ENCODE peak calls at places on chromosomes 2 and 18, in five cellular contexts. One of them, this sample, is unnamed.

GRCh38 chr2:241064008-241064801 is 37.9 kb downstream of the MTERF4 start:
- DNase-seq in fibroblast of lung: no peak
- DNase-seq in HepG2: no peak
- DNase-seq in endothelial cell of umbilical vein: peak
- DNase-seq in GM23248: no peak
- DNase-seq in this sample: peak

GRCh38 chr2:26540977-26541376 is 63.1 kb upstream of the OTOF start:
- DNase-seq in fibroblast of lung: no peak
- DNase-seq in HepG2: no peak
- DNase-seq in endothelial cell of umbilical vein: no peak
- DNase-seq in GM23248: no peak
- DNase-seq in this sample: no peak

GRCh38 chr2:132623096-132623839 is 46.7 kb downstream of the LYPD1 start:
- DNase-seq in fibroblast of lung: peak
- DNase-seq in HepG2: no peak
- DNase-seq in endothelial cell of umbilical vein: peak
- DNase-seq in GM23248: peak
- DNase-seq in this sample: peak

GRCh38 chr2:9380702-9381628 is 42.4 kb downstream of the ITGB1BP1 start:
- DNase-seq in fibroblast of lung: peak
- DNase-seq in HepG2: peak
- DNase-seq in endothelial cell of umbilical vein: peak
- DNase-seq in GM23248: peak
- DNase-seq in this sample: peak

GRCh38 chr2:7672027-7672684 is 754.9 kb downstream of the RNF144A start:
- DNase-seq in fibroblast of lung: peak
- DNase-seq in HepG2: peak
- DNase-seq in endothelial cell of umbilical vein: no peak
- DNase-seq in GM23248: peak
- DNase-seq in this sample: peak

GRCh38 chr2:220785181-220785580 is 786.9 kb downstream of the EPHA4 start:
- DNase-seq in fibroblast of lung: no peak
- DNase-seq in HepG2: no peak
- DNase-seq in endothelial cell of umbilical vein: no peak
- DNase-seq in GM23248: no peak
- DNase-seq in this sample: peak

GRCh38 chr18:74906189-74906588 is 302.8 kb downstream of the PTGR3 start:
- DNase-seq in fibroblast of lung: peak
- DNase-seq in HepG2: no peak
- DNase-seq in endothelial cell of umbilical vein: no peak
- DNase-seq in GM23248: no peak
- DNase-seq in this sample: peak

GRCh38 chr2:42693013-42693575 is 70.8 kb downstream of the OXER1 start:
- DNase-seq in fibroblast of lung: no peak
- DNase-seq in HepG2: no peak
- DNase-seq in endothelial cell of umbilical vein: no peak
- DNase-seq in GM23248: peak
- DNase-seq in this sample: no peak

GRCh38 chr18:3758531-3758930 is 308.6 kb downstream of the TGIF1 start:
- DNase-seq in fibroblast of lung: peak
- DNase-seq in HepG2: no peak
- DNase-seq in endothelial cell of umbilical vein: peak
- DNase-seq in GM23248: peak
- DNase-seq in this sample: peak

GRCh38 chr2:134290363-134290762 is 36.5 kb downstream of the MGAT5 start:
- DNase-seq in fibroblast of lung: no peak
- DNase-seq in HepG2: no peak
- DNase-seq in endothelial cell of umbilical vein: no peak
- DNase-seq in GM23248: no peak
- DNase-seq in this sample: no peak

GRCh38 chr2:61949458-61950107 is 44.1 kb downstream of the COMMD1 start:
- DNase-seq in fibroblast of lung: no peak
- DNase-seq in HepG2: no peak
- DNase-seq in endothelial cell of umbilical vein: no peak
- DNase-seq in GM23248: no peak
- DNase-seq in this sample: no peak

GRCh38 chr2:68234405-68234804 is 17.9 kb downstream of the PPP3R1 start:
- DNase-seq in fibroblast of lung: no peak
- DNase-seq in HepG2: no peak
- DNase-seq in endothelial cell of umbilical vein: no peak
- DNase-seq in GM23248: no peak
- DNase-seq in this sample: no peak

GRCh38 chr18:13446024-13446423 is 227.5 kb downstream of the LDLRAD4 start:
- DNase-seq in fibroblast of lung: no peak
- DNase-seq in HepG2: no peak
- DNase-seq in endothelial cell of umbilical vein: no peak
- DNase-seq in GM23248: no peak
- DNase-seq in this sample: no peak

GRCh38 chr2:222594679-222595078 is 61.2 kb downstream of the FARSB start:
- DNase-seq in fibroblast of lung: peak
- DNase-seq in HepG2: peak
- DNase-seq in endothelial cell of umbilical vein: peak
- DNase-seq in GM23248: peak
- DNase-seq in this sample: peak

GRCh38 chr2:1170241-1170640 is 219.6 kb downstream of the SNTG2 start:
- DNase-seq in fibroblast of lung: no peak
- DNase-seq in HepG2: no peak
- DNase-seq in endothelial cell of umbilical vein: no peak
- DNase-seq in GM23248: no peak
- DNase-seq in this sample: no peak

GRCh38 chr2:55111570-55112228 is 61.4 kb upstream of the RTN4 start:
- DNase-seq in fibroblast of lung: peak
- DNase-seq in HepG2: peak
- DNase-seq in endothelial cell of umbilical vein: peak
- DNase-seq in GM23248: peak
- DNase-seq in this sample: peak

GRCh38 chr2:20371656-20372055 is 21.0 kb upstream of the PUM2 start:
- DNase-seq in fibroblast of lung: no peak
- DNase-seq in HepG2: no peak
- DNase-seq in endothelial cell of umbilical vein: no peak
- DNase-seq in GM23248: no peak
- DNase-seq in this sample: no peak

GRCh38 chr2:64727843-64728463 is 74.2 kb upstream of the SERTAD2 start:
- DNase-seq in fibroblast of lung: no peak
- DNase-seq in HepG2: no peak
- DNase-seq in endothelial cell of umbilical vein: no peak
- DNase-seq in GM23248: no peak
- DNase-seq in this sample: no peak

GRCh38 chr2:23028106-23028505 is 356.9 kb upstream of the KLHL29 start:
- DNase-seq in fibroblast of lung: no peak
- DNase-seq in HepG2: peak
- DNase-seq in endothelial cell of umbilical vein: no peak
- DNase-seq in GM23248: no peak
- DNase-seq in this sample: no peak

GRCh38 chr18:22674300-22674699 is 256.6 kb upstream of the CTAGE1 start:
- DNase-seq in fibroblast of lung: peak
- DNase-seq in HepG2: no peak
- DNase-seq in endothelial cell of umbilical vein: peak
- DNase-seq in GM23248: peak
- DNase-seq in this sample: peak

GRCh38 chr2:216791303-216791702 is 68.6 kb downstream of the TNP1 start:
- DNase-seq in fibroblast of lung: peak
- DNase-seq in HepG2: no peak
- DNase-seq in endothelial cell of umbilical vein: no peak
- DNase-seq in GM23248: peak
- DNase-seq in this sample: no peak

GRCh38 chr2:231356474-231356849 is 39.0 kb upstream of the B3GNT7 start:
- DNase-seq in fibroblast of lung: no peak
- DNase-seq in HepG2: no peak
- DNase-seq in endothelial cell of umbilical vein: no peak
- DNase-seq in GM23248: no peak
- DNase-seq in this sample: no peak

GRCh38 chr2:62789518-62789917 is 84.0 kb downstream of the EHBP1 start:
- DNase-seq in fibroblast of lung: no peak
- DNase-seq in HepG2: no peak
- DNase-seq in endothelial cell of umbilical vein: no peak
- DNase-seq in GM23248: no peak
- DNase-seq in this sample: no peak

GRCh38 chr2:232877940-232878511 is 8.0 kb downstream of the SNORC start:
- DNase-seq in fibroblast of lung: no peak
- DNase-seq in HepG2: no peak
- DNase-seq in endothelial cell of umbilical vein: no peak
- DNase-seq in GM23248: no peak
- DNase-seq in this sample: no peak

GRCh38 chr2:206443735-206444527 is 599 bp downstream of the ADAM23 start:
- DNase-seq in fibroblast of lung: peak
- DNase-seq in HepG2: no peak
- DNase-seq in endothelial cell of umbilical vein: peak
- DNase-seq in GM23248: peak
- DNase-seq in this sample: peak

GRCh38 chr2:120399889-120400240 is 53.9 kb downstream of the INHBB start:
- DNase-seq in fibroblast of lung: no peak
- DNase-seq in HepG2: no peak
- DNase-seq in endothelial cell of umbilical vein: no peak
- DNase-seq in GM23248: no peak
- DNase-seq in this sample: no peak

GRCh38 chr2:196330645-196331044 is 159.3 kb upstream of the STK17B start:
- DNase-seq in fibroblast of lung: no peak
- DNase-seq in HepG2: no peak
- DNase-seq in endothelial cell of umbilical vein: peak
- DNase-seq in GM23248: no peak
- DNase-seq in this sample: peak

GRCh38 chr18:23580677-23581367 is 5.5 kb downstream of the NPC1 start:
- DNase-seq in fibroblast of lung: peak
- DNase-seq in HepG2: no peak
- DNase-seq in endothelial cell of umbilical vein: no peak
- DNase-seq in GM23248: peak
- DNase-seq in this sample: no peak

GRCh38 chr2:165839610-165840009 is 45.6 kb upstream of the GALNT3 start:
- DNase-seq in fibroblast of lung: no peak
- DNase-seq in HepG2: no peak
- DNase-seq in endothelial cell of umbilical vein: no peak
- DNase-seq in GM23248: peak
- DNase-seq in this sample: peak

GRCh38 chr2:60447943-60448342 is 105.5 kb downstream of the BCL11A start:
- DNase-seq in fibroblast of lung: no peak
- DNase-seq in HepG2: no peak
- DNase-seq in endothelial cell of umbilical vein: no peak
- DNase-seq in GM23248: peak
- DNase-seq in this sample: no peak
- H2AFZ ChIP-seq in fibroblast of lung: no peak
- H2AFZ ChIP-seq in HepG2: no peak
- H2AFZ ChIP-seq in endothelial cell of umbilical vein: no peak
- H2AFZ ChIP-seq in GM23248: no peak
- H2AFZ ChIP-seq in this sample: no peak

GRCh38 chr2:2846379-2847130 is 515.5 kb upstream of the MYT1L start:
- DNase-seq in fibroblast of lung: no peak
- DNase-seq in HepG2: no peak
- DNase-seq in endothelial cell of umbilical vein: no peak
- DNase-seq in GM23248: no peak
- DNase-seq in this sample: peak
- H3K9ac ChIP-seq in fibroblast of lung: no peak
- H3K9ac ChIP-seq in HepG2: no peak
- H3K9ac ChIP-seq in endothelial cell of umbilical vein: no peak
- H3K9ac ChIP-seq in GM23248: no peak
- H3K9ac ChIP-seq in this sample: no peak

DNA sequence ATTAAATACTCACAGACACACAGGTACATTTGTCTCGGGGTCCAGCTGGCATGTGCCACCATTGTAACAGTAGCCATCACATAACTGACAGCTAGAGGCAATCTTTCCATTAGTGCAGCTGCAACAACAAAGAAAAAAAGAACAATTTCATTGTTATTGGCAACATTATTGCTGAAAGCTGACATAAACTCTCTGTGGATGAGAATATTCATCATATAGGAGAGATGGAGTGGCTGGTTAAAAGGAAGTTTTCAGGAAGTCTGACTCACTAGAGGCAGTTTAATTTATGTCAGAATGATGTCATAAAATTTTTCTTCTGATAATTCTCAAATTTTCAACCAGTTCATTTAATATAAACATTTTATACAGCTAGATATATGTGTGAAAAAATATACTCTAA is 1490.0 kb upstream of the NXPH2 start:
- DNase-seq in fibroblast of lung: peak
- DNase-seq in HepG2: no peak
- DNase-seq in endothelial cell of umbilical vein: peak
- DNase-seq in GM23248: no peak
- DNase-seq in this sample: no peak
- H2AFZ ChIP-seq in fibroblast of lung: no peak
- H2AFZ ChIP-seq in HepG2: no peak
- H2AFZ ChIP-seq in endothelial cell of umbilical vein: peak
- H2AFZ ChIP-seq in GM23248: no peak
- H2AFZ ChIP-seq in this sample: no peak

DNA sequence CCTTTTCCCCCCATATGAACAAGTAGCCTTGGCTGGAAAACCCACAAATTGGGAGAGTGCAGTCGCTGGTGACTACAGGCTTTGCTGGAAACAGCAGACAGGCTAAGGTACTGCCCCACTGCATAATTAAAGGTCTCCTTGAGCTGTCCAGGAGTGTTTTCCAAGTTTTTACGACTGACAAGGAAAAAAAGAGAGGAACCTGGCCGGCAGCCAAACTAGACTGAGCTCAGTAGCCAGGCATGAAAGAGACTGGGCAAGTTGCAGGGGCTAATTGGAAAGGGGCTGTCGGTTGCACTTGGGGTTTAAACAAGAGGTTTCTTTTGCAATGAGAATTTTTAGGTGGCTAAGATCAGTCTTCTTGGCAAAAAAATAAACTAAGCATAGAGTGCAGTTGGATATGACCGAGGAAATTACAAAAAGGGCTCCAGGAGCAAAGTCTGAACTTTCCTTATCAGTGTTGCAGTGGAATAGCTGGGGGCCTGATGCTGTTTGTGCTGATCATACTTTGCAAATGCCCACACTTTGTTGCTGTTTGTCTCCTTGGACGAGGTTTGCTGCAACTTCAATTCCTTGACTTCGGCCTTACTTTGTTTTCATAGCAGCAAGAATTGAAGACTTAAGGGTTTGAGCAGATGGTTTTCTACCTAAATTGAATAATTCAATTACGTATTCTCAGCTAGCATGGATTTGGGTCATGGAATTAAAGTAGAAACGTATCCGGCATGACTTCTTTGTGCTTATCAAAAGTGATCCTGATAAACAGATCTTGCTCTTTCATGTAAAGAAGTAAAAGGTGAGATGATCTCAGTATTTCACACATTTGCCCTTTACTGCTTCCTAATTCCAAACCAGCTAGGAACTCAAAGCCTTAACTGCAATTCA is 2.2 kb downstream of the GULP1 start:
- DNase-seq in fibroblast of lung: peak
- DNase-seq in HepG2: no peak
- DNase-seq in endothelial cell of umbilical vein: peak
- DNase-seq in GM23248: peak
- DNase-seq in this sample: peak
- H3K9ac ChIP-seq in fibroblast of lung: peak
- H3K9ac ChIP-seq in HepG2: no peak
- H3K9ac ChIP-seq in endothelial cell of umbilical vein: peak
- H3K9ac ChIP-seq in GM23248: no peak
- H3K9ac ChIP-seq in this sample: peak

GRCh38 chr2:225660262-225661091 is 261.0 kb downstream of the NYAP2 start:
- DNase-seq in fibroblast of lung: peak
- DNase-seq in HepG2: peak
- DNase-seq in endothelial cell of umbilical vein: peak
- DNase-seq in GM23248: peak
- DNase-seq in this sample: peak
- H2AFZ ChIP-seq in fibroblast of lung: no peak
- H2AFZ ChIP-seq in HepG2: no peak
- H2AFZ ChIP-seq in endothelial cell of umbilical vein: no peak
- H2AFZ ChIP-seq in GM23248: no peak
- H2AFZ ChIP-seq in this sample: no peak

GRCh38 chr2:113886479-113887383 is 3.2 kb upstream of the ACTR3 start:
- DNase-seq in fibroblast of lung: peak
- DNase-seq in HepG2: peak
- DNase-seq in endothelial cell of umbilical vein: no peak
- DNase-seq in GM23248: peak
- DNase-seq in this sample: peak
- H3K9ac ChIP-seq in fibroblast of lung: no peak
- H3K9ac ChIP-seq in HepG2: no peak
- H3K9ac ChIP-seq in endothelial cell of umbilical vein: no peak
- H3K9ac ChIP-seq in GM23248: peak
- H3K9ac ChIP-seq in this sample: peak

GRCh38 chr2:44802409-44803099 is 138.9 kb upstream of the SIX3 start:
- DNase-seq in fibroblast of lung: no peak
- DNase-seq in HepG2: no peak
- DNase-seq in endothelial cell of umbilical vein: peak
- DNase-seq in GM23248: no peak
- DNase-seq in this sample: no peak
- H2AFZ ChIP-seq in fibroblast of lung: no peak
- H2AFZ ChIP-seq in HepG2: no peak
- H2AFZ ChIP-seq in endothelial cell of umbilical vein: peak
- H2AFZ ChIP-seq in GM23248: no peak
- H2AFZ ChIP-seq in this sample: no peak

This sample was measured in PC-3.